ENCODE peak calls at places on chromosomes 2 and 18, in four cellular contexts. One of them, this sample, is unnamed.

GRCh38 chr18:76494181-76494540 is 881 bp downstream of the ZNF516 start:
- DNase-seq in Daoy: peak
- DNase-seq in caudate nucleus: no peak
- DNase-seq in GM04504: no peak
- DNase-seq in this sample: peak

GRCh38 chr18:37564796-37565137 is 831 bp downstream of the CELF4 start:
- DNase-seq in Daoy: peak
- DNase-seq in caudate nucleus: no peak
- DNase-seq in GM04504: no peak
- DNase-seq in this sample: peak

GRCh38 chr2:128600606-128601297 is 282.1 kb upstream of the HS6ST1 start:
- DNase-seq in Daoy: no peak
- DNase-seq in caudate nucleus: no peak
- DNase-seq in GM04504: no peak
- DNase-seq in this sample: peak

GRCh38 chr2:218627939-218628338 is 20.2 kb downstream of the PLCD4 start:
- DNase-seq in Daoy: no peak
- DNase-seq in caudate nucleus: no peak
- DNase-seq in GM04504: no peak
- DNase-seq in this sample: no peak

GRCh38 chr2:26691881-26692813 is at the start of gene KCNK3:
- DNase-seq in Daoy: peak
- DNase-seq in caudate nucleus: no peak
- DNase-seq in GM04504: no peak
- DNase-seq in this sample: peak

GRCh38 chr2:202091476-202091875 is 18.4 kb downstream of the KIAA2012 start:
- DNase-seq in Daoy: no peak
- DNase-seq in caudate nucleus: no peak
- DNase-seq in GM04504: no peak
- DNase-seq in this sample: no peak

GRCh38 chr2:98269830-98270229 is 76.4 kb upstream of the CNGA3 start:
- DNase-seq in Daoy: no peak
- DNase-seq in caudate nucleus: no peak
- DNase-seq in GM04504: no peak
- DNase-seq in this sample: no peak

GRCh38 chr2:164314148-164314547 is 307.1 kb downstream of the GRB14 start:
- DNase-seq in Daoy: no peak
- DNase-seq in caudate nucleus: no peak
- DNase-seq in GM04504: peak
- DNase-seq in this sample: peak

GRCh38 chr2:162490795-162491470 is 147.0 kb downstream of the GCA start:
- DNase-seq in Daoy: no peak
- DNase-seq in caudate nucleus: no peak
- DNase-seq in GM04504: no peak
- DNase-seq in this sample: no peak

GRCh38 chr2:140567734-140568133 is 1563.1 kb downstream of the LRP1B start:
- DNase-seq in Daoy: no peak
- DNase-seq in caudate nucleus: no peak
- DNase-seq in GM04504: no peak
- DNase-seq in this sample: no peak

GRCh38 chr2:236107971-236108625 is 60.1 kb downstream of the GBX2 start:
- DNase-seq in Daoy: no peak
- DNase-seq in caudate nucleus: no peak
- DNase-seq in GM04504: no peak
- DNase-seq in this sample: peak

GRCh38 chr2:181138816-181139215 is 158.4 kb downstream of the UBE2E3 start:
- DNase-seq in Daoy: peak
- DNase-seq in caudate nucleus: no peak
- DNase-seq in GM04504: no peak
- DNase-seq in this sample: no peak

GRCh38 chr2:66915237-66915636 is 480.3 kb downstream of the MEIS1 start:
- DNase-seq in Daoy: no peak
- DNase-seq in caudate nucleus: no peak
- DNase-seq in GM04504: no peak
- DNase-seq in this sample: no peak

GRCh38 chr18:58364867-58365533 is 263.9 kb downstream of the ALPK2 start:
- DNase-seq in Daoy: peak
- DNase-seq in caudate nucleus: no peak
- DNase-seq in GM04504: peak
- DNase-seq in this sample: no peak

GRCh38 chr2:69177063-69177771 is 164.2 kb downstream of the ANTXR1 start:
- DNase-seq in Daoy: peak
- DNase-seq in caudate nucleus: no peak
- DNase-seq in GM04504: peak
- DNase-seq in this sample: peak

GRCh38 chr18:12943200-12943599 is 4.6 kb upstream of the SEH1L start:
- DNase-seq in Daoy: peak
- DNase-seq in caudate nucleus: no peak
- DNase-seq in GM04504: no peak
- DNase-seq in this sample: no peak

GRCh38 chr2:102520009-102520408 is 47.0 kb downstream of the SLC9A4 start:
- DNase-seq in Daoy: peak
- DNase-seq in caudate nucleus: no peak
- DNase-seq in GM04504: no peak
- DNase-seq in this sample: no peak

GRCh38 chr18:58687871-58688308 is 16.6 kb downstream of the MALT1 start:
- DNase-seq in Daoy: no peak
- DNase-seq in caudate nucleus: no peak
- DNase-seq in GM04504: no peak
- DNase-seq in this sample: no peak

GRCh38 chr18:23837591-23837990 is 148.3 kb downstream of the LAMA3 start:
- DNase-seq in Daoy: peak
- DNase-seq in caudate nucleus: no peak
- DNase-seq in GM04504: no peak
- DNase-seq in this sample: no peak

GRCh38 chr2:72953528-72953927 is 36.2 kb downstream of the EMX1 start:
- DNase-seq in Daoy: no peak
- DNase-seq in caudate nucleus: no peak
- DNase-seq in GM04504: no peak
- DNase-seq in this sample: no peak

GRCh38 chr2:160477032-160477431 is 16.6 kb downstream of the RBMS1 start:
- DNase-seq in Daoy: no peak
- DNase-seq in caudate nucleus: no peak
- DNase-seq in GM04504: no peak
- DNase-seq in this sample: peak

GRCh38 chr2:68196120-68196716 is 38.5 kb downstream of the PNO1 start:
- DNase-seq in Daoy: peak
- DNase-seq in caudate nucleus: no peak
- DNase-seq in GM04504: no peak
- DNase-seq in this sample: no peak

GRCh38 chr2:228593992-228594391 is 412.5 kb upstream of the SPHKAP start:
- DNase-seq in Daoy: no peak
- DNase-seq in caudate nucleus: no peak
- DNase-seq in GM04504: no peak
- DNase-seq in this sample: no peak

GRCh38 chr2:120253021-120253882 is 600 bp downstream of the RALB start:
- DNase-seq in Daoy: peak
- DNase-seq in caudate nucleus: peak
- DNase-seq in GM04504: peak
- DNase-seq in this sample: peak

This sample was measured in islet precursor cell.